ENCODE peak calls at places on chromosomes 1 and 21, in six cellular contexts. K is GM23338, G is breast epithelium, V is stomach, W is Panc1, D is SK-N-SH. N is an unnamed sample.

GRCh38 chr1:113391643-113392271 is 1.4 kb downstream of the MAGI3 start:
- DNase-seq in W (no peak), V (peak), D (no peak), G (peak), K (no peak), N (peak)

GRCh38 chr1:91501527-91501859 is 842 bp downstream of the CDC7 start:
- DNase-seq in W (no peak), G (no peak), D (peak), K (peak), V (no peak), N (no peak)

GRCh38 chr1:59478822-59479221 is 181.9 kb downstream of the FGGY start:
- DNase-seq in W (no peak), V (no peak), G (no peak), D (no peak), K (no peak), N (no peak)

GRCh38 chr1:17538010-17538409 is 1.5 kb upstream of the ARHGEF10L start:
- DNase-seq in K (no peak), V (no peak), D (no peak), W (no peak), G (no peak), N (no peak)

GRCh38 chr1:36206323-36206858 is 17.9 kb upstream of the THRAP3 start:
- DNase-seq in W (no peak), D (no peak), K (no peak), V (no peak), G (no peak), N (no peak)

GRCh38 chr21:35340273-35340672 is 291.2 kb upstream of the RUNX1 start:
- DNase-seq in K (no peak), G (no peak), D (no peak), V (peak), W (no peak), N (no peak)

GRCh38 chr21:26809745-26810144 is 35.5 kb downstream of the ADAMTS1 start:
- DNase-seq in V (no peak), K (no peak), D (no peak), G (no peak), W (no peak), N (no peak)

GRCh38 chr1:62732327-62732726 is 44.1 kb upstream of the DOCK7 start:
- DNase-seq in W (no peak), D (no peak), V (no peak), K (no peak), G (no peak), N (no peak)

GRCh38 chr1:225479341-225479740 is 51.5 kb upstream of the LBR start:
- DNase-seq in W (no peak), D (no peak), G (peak), K (no peak), V (no peak), N (peak)

GRCh38 chr1:154353460-154353904 is 28.2 kb downstream of the ATP8B2 start:
- DNase-seq in W (no peak), G (no peak), K (peak), D (no peak), V (peak), N (no peak)

GRCh38 chr1:173871091-173871490 is 2.9 kb downstream of the ZBTB37 start:
- DNase-seq in D (no peak), K (no peak), W (no peak), G (no peak), V (no peak), N (no peak)

GRCh38 chr1:1470626-1471388 is 758 bp upstream of the ATAD3B start:
- DNase-seq in W (peak), V (no peak), K (peak), D (no peak), G (no peak), N (no peak)

GRCh38 chr1:100481320-100481719 is 56.6 kb upstream of the GPR88 start:
- DNase-seq in V (no peak), K (no peak), D (no peak), W (no peak), G (no peak), N (no peak)

GRCh38 chr1:221458430-221459156 is 283.3 kb downstream of the DUSP10 start:
- DNase-seq in D (peak), V (no peak), K (no peak), W (no peak), G (no peak), N (no peak)

GRCh38 chr21:36535618-36536241 is 55.8 kb upstream of the CLDN14 start:
- DNase-seq in K (no peak), V (no peak), G (no peak), W (no peak), D (no peak), N (no peak)

GRCh38 chr21:36534656-36535055 is 54.7 kb upstream of the CLDN14 start:
- DNase-seq in V (no peak), G (no peak), K (no peak), D (no peak), W (no peak), N (no peak)

GRCh38 chr21:36532769-36533467 is 53.0 kb upstream of the CLDN14 start:
- DNase-seq in D (no peak), K (no peak), V (no peak), W (no peak), G (no peak), N (no peak)

GRCh38 chr21:36538761-36539160 is 58.8 kb upstream of the CLDN14 start:
- DNase-seq in G (no peak), W (no peak), K (no peak), D (no peak), V (no peak), N (no peak)

DNA sequence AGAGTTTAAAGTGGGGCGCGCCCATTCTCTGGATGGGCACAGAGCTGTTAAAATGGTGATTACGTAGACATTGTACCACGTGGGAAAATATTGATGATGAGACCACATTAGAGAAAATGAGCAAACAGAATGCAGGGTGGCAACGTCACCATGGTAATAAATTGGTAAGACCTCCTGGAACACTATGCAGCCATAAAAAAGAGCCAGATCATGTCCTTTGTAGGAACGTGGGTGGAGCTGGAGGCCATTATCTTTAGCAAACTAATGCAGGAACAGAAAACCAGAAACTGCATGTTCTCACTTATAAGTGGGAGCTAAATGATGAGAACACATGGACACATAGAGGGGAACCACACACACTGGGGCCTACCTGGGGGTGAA is 53.5 kb upstream of the CLDN14 start:
- DNase-seq in V (no peak), D (no peak), K (no peak), W (no peak), G (no peak), N (no peak)
- H3K27ac ChIP-seq in V (no peak), D (no peak), K (no peak), W (no peak), G (no peak), N (no peak)

GRCh38 chr1:11281518-11282331 is 8.7 kb downstream of the UBIAD1 start:
- DNase-seq in G (no peak), W (no peak), D (no peak), K (no peak), V (no peak), N (no peak)
- TF ChIP-seq POLR2AphosphoS5 in G (no peak), W (no peak), D (no peak), K (no peak), V (peak), N (peak)

GRCh38 chr1:60637651-60638050 is 444.7 kb upstream of the NFIA start:
- DNase-seq in W (no peak), G (no peak), K (no peak), D (no peak), V (no peak), N (no peak)
- H3K27ac ChIP-seq in W (no peak), G (no peak), K (no peak), D (peak), V (no peak), N (no peak)

DNA sequence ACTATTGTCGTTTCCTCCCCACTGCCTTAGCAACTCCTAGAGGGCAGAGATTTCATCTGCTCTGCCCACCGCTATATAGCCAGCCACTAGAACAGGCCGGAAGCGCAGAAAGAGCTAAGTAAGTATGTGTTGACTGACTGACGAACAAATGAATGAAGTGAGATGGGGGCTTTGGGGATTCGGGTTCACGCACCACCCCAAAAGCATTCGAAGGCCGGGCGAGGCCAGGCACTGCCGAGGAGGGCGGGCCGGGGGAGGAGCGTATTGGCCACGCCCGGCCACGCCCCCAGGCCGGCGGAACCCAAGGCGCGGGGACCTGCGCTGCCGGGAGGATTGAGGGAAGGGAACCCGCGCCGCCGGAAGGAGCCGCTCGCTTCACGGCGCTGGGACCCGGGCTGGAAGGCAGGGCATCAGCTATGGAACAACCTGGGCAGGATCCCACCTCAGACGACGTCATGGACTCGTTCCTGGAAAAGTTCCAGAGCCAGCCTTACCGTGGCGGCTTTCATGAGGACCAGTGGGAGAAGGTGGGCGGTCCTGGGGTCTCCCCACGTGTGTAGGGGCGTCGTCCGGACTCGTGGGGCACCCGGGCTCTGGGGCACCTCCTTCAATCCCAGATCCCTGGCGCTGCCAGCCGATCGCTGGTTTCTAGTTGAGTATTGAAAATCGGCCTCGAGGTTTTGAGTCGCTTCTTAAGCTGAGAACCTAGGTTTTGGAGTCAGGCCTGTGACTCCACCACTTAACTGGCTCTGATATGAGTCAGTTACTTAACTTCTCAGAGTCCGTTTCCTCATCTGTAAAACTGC is at the start of gene TTC4:
- DNase-seq in V (peak), K (peak), W (peak), D (peak), G (peak), N (peak)
- TF ChIP-seq POLR2AphosphoS5 in V (peak), K (peak), W (peak), D (peak), G (peak), N (peak)

N was measured in prostate gland.